ENCODE peak calls at places on chromosomes 11 and 22, in six cellular contexts. L is stimulated activated CD4-positive, alpha-beta T cell treated with anti-CD3 and anti-CD28 coated beads, Interleukin-4, amount 100 ng/mL, for 48 hours; P is lung; C is neural crest cell; J is HFFc6; K is HL-60. T is an unnamed sample.

GRCh38 chr22:24593810-24594568 is 1.1 kb upstream of the LRRC75B start:
- DNase-seq in L (no peak), P (no peak), C (no peak), J (no peak), K (no peak), T (no peak)

GRCh38 chr11:123231263-123231662 is 36.2 kb upstream of the CLMP start:
- DNase-seq in L (no peak), P (no peak), C (no peak), J (peak; percentile 91), K (no peak), T (no peak)

GRCh38 chr11:34214961-34215805 is 109.8 kb downstream of the NAT10 start:
- DNase-seq in L (peak; percentile 77), P (no peak), C (no peak), J (peak; percentile 62), K (no peak), T (peak; percentile 55)

GRCh38 chr11:73577496-73577917 is 20.4 kb downstream of the FAM168A start:
- DNase-seq in L (no peak), P (no peak), C (no peak), J (peak; percentile 65), K (no peak), T (no peak)

GRCh38 chr11:67085617-67086016 is 29.0 kb downstream of the RHOD start:
- DNase-seq in L (no peak), P (no peak), C (no peak), J (no peak), K (no peak), T (no peak)

GRCh38 chr11:64831411-64831891 is 13.0 kb downstream of the CDC42BPG start:
- DNase-seq in L (no peak), P (no peak), C (no peak), J (no peak), K (no peak), T (no peak)

GRCh38 chr11:5831196-5831829 is 10.4 kb downstream of the OR52E6 start:
- DNase-seq in L (no peak), P (no peak), C (no peak), J (no peak), K (no peak), T (no peak)

GRCh38 chr22:19057539-19057938 is 64.7 kb downstream of the DGCR2 start:
- DNase-seq in L (no peak), P (no peak), C (no peak), J (no peak), K (no peak), T (no peak)

GRCh38 chr11:120316880-120317688 is 8.0 kb upstream of the TLCD5 start:
- DNase-seq in L (no peak), P (peak; percentile 86), C (no peak), J (no peak), K (no peak), T (no peak)

GRCh38 chr11:115941481-115941993 is 437.3 kb upstream of the CADM1 start:
- DNase-seq in L (no peak), P (no peak), C (no peak), J (no peak), K (no peak), T (peak; percentile 98)

GRCh38 chr22:20388200-20388599 is 5.8 kb upstream of the ZNF74 start:
- DNase-seq in L (no peak), P (no peak), C (no peak), J (no peak), K (no peak), T (no peak)

GRCh38 chr11:88618716-88619462 is 281.4 kb upstream of the CTSC start:
- DNase-seq in L (no peak), P (no peak), C (no peak), J (no peak), K (no peak), T (no peak)

GRCh38 chr11:46865340-46865739 is 19.3 kb upstream of the CKAP5 start:
- DNase-seq in L (no peak), P (no peak), C (no peak), J (peak; percentile 70), K (no peak), T (peak; percentile 38)

GRCh38 chr22:28563636-28564035 is 116.0 kb downstream of the TTC28 start:
- DNase-seq in L (no peak), P (no peak), C (no peak), J (no peak), K (no peak), T (no peak)

GRCh38 chr11:122850076-122850631 is 11.9 kb downstream of the CRTAM start:
- DNase-seq in L (peak; percentile 16), P (no peak), C (no peak), J (peak; percentile 53), K (no peak), T (peak; percentile 61)

GRCh38 chr11:57514538-57515331 is 767 bp downstream of the SLC43A1 start:
- DNase-seq in L (peak; percentile 45), P (peak; percentile 62), C (peak; percentile 15), J (no peak), K (peak; percentile 69), T (peak; percentile 40)

GRCh38 chr22:27737521-27737920 is 64.0 kb downstream of the MN1 start:
- DNase-seq in L (no peak), P (no peak), C (no peak), J (no peak), K (no peak), T (no peak)

GRCh38 chr11:120659076-120659475 is 147.5 kb downstream of the GRIK4 start:
- DNase-seq in L (no peak), P (no peak), C (no peak), J (no peak), K (no peak), T (no peak)

GRCh38 chr22:44455151-44455962 is 42.7 kb downstream of the RTL6 start:
- DNase-seq in L (peak; percentile 23), P (no peak), C (no peak), J (no peak), K (no peak), T (no peak)

GRCh38 chr11:61963282-61964057 is 4.0 kb downstream of the FTH1 start:
- DNase-seq in L (no peak), P (no peak), C (no peak), J (peak; percentile 48), K (peak; percentile 83), T (no peak)

GRCh38 chr22:46833228-46833627 is 70.8 kb downstream of the TBC1D22A start:
- DNase-seq in L (no peak), P (no peak), C (no peak), J (no peak), K (peak; percentile 33), T (peak; percentile 65)

GRCh38 chr11:86374586-86374985 is at the start of gene CCDC81:
- DNase-seq in L (no peak), P (no peak), C (peak; percentile 50), J (no peak), K (no peak), T (peak; percentile 55)

GRCh38 chr11:120091701-120092100 is 46.2 kb downstream of the TRIM29 start:
- DNase-seq in L (no peak), P (no peak), C (no peak), J (no peak), K (no peak), T (no peak)

GRCh38 chr11:35487532-35488078 is 37.8 kb downstream of the PAMR1 start:
- DNase-seq in L (no peak), P (no peak), C (peak; percentile 53), J (peak; percentile 49), K (no peak), T (peak; percentile 77)

GRCh38 chr22:50524664-50525103 is 714 bp downstream of the SCO2 start:
- DNase-seq in L (no peak), P (no peak), C (no peak), J (no peak), K (peak; percentile 43), T (no peak)

GRCh38 chr11:3808846-3809623 is 675 bp downstream of the PGAP2 start:
- DNase-seq in L (no peak), P (peak; percentile 65), C (no peak), J (peak; percentile 47), K (peak; percentile 80), T (peak; percentile 62)

GRCh38 chr22:33465554-33465953 is 407.4 kb upstream of the SYN3 start:
- DNase-seq in L (no peak), P (no peak), C (no peak), J (no peak), K (no peak), T (no peak)

GRCh38 chr11:45993438-45994064 is 71.1 kb downstream of the LARGE2 start:
- DNase-seq in L (no peak), P (no peak), C (no peak), J (no peak), K (no peak), T (peak; percentile 76)

GRCh38 chr11:68215087-68215445 is 2.0 kb upstream of the KMT5B start:
- DNase-seq in L (peak; percentile 34), P (no peak), C (no peak), J (no peak), K (peak; percentile 52), T (no peak)

GRCh38 chr22:41951898-41952474 is at the start of gene SMIM45:
- DNase-seq in L (no peak), P (no peak), C (peak; percentile 45), J (no peak), K (no peak), T (peak; percentile 44)

GRCh38 chr11:9656864-9657263 is 7.0 kb upstream of the SWAP70 start:
- DNase-seq in L (no peak), P (peak; percentile 10), C (no peak), J (no peak), K (no peak), T (no peak)

T was measured in astrocyte of the hippocampus.